ENCODE peak calls at places on chromosomes 11 and 22, in four cellular contexts. L is upper lobe of right lung, I is dorsolateral prefrontal cortex, R is endothelial cell. E is an unnamed sample.

GRCh38 chr11:115054541-115055538 is 376.5 kb downstream of the NXPE2 start:
- DNase-seq in L (no peak), I (peak), R (no peak), E (no peak)

GRCh38 chr11:100403817-100404216 is 283.3 kb upstream of the ARHGAP42 start:
- DNase-seq in L (no peak), I (no peak), R (no peak), E (no peak)

GRCh38 chr11:61418136-61418535 is 11.6 kb downstream of the CPSF7 start:
- DNase-seq in L (no peak), I (no peak), R (no peak), E (no peak)

GRCh38 chr11:134606251-134606650 is 194.2 kb upstream of the B3GAT1 start:
- DNase-seq in L (no peak), I (no peak), R (no peak), E (no peak)

GRCh38 chr11:69066122-69067112 is 17.7 kb downstream of the TPCN2 start:
- DNase-seq in L (no peak), I (no peak), R (no peak), E (no peak)

GRCh38 chr11:45646275-45646970 is 19.0 kb downstream of the CHST1 start:
- DNase-seq in L (no peak), I (no peak), R (no peak), E (no peak)

GRCh38 chr11:80638296-80638695 is 1197.5 kb upstream of the TENM4 start:
- DNase-seq in L (no peak), I (no peak), R (no peak), E (no peak)

GRCh38 chr11:17389957-17390649 is 1.6 kb upstream of the KCNJ11 start:
- DNase-seq in L (no peak), I (peak), R (no peak), E (no peak)

GRCh38 chr22:45703758-45704157 is 32.1 kb downstream of the ATXN10 start:
- DNase-seq in L (no peak), I (no peak), R (no peak), E (no peak)

GRCh38 chr22:26545827-26546226 is 33.6 kb upstream of the TFIP11 start:
- DNase-seq in L (no peak), I (no peak), R (no peak), E (no peak)

GRCh38 chr11:131899954-131900580 is 529.7 kb downstream of the NTM start:
- DNase-seq in L (no peak), I (no peak), R (no peak), E (no peak)

GRCh38 chr22:17239156-17239701 is 20.0 kb upstream of the ADA2 start:
- DNase-seq in L (no peak), I (no peak), R (no peak), E (no peak)

GRCh38 chr11:65150513-65151271 is 16.4 kb upstream of the SYVN1 start:
- DNase-seq in L (peak), I (peak), R (no peak), E (no peak)

GRCh38 chr22:22988785-22989184 is 81.5 kb upstream of the GNAZ start:
- DNase-seq in L (no peak), I (no peak), R (no peak), E (no peak)

GRCh38 chr11:16897460-16898061 is 116.7 kb downstream of the PLEKHA7 start:
- DNase-seq in L (no peak), I (no peak), R (no peak), E (no peak)

GRCh38 chr11:59862252-59862651 is 4.0 kb downstream of the TCN1 start:
- DNase-seq in L (no peak), I (no peak), R (no peak), E (no peak)

GRCh38 chr11:116605543-116605942 is 167.2 kb downstream of the BUD13 start:
- DNase-seq in L (no peak), I (no peak), R (peak), E (peak)

GRCh38 chr11:36467913-36468312 is 42.2 kb downstream of the TRAF6 start:
- DNase-seq in L (no peak), I (no peak), R (no peak), E (no peak)

GRCh38 chr22:19085233-19086043 is 36.8 kb downstream of the DGCR2 start:
- DNase-seq in L (peak), I (no peak), R (peak), E (peak)

GRCh38 chr11:118892515-118892914 is 8.8 kb downstream of the CXCR5 start:
- DNase-seq in L (no peak), I (no peak), R (no peak), E (no peak)

GRCh38 chr22:40922484-40923303 is 28.5 kb upstream of the RBX1 start:
- DNase-seq in L (no peak), I (no peak), R (peak), E (peak)

GRCh38 chr22:37549704-37550059 is 10.6 kb upstream of the CDC42EP1 start:
- DNase-seq in L (peak), I (no peak), R (no peak), E (no peak)

GRCh38 chr22:33000342-33001280 is 57.6 kb downstream of the SYN3 start:
- DNase-seq in L (peak), I (peak), R (peak), E (peak)

GRCh38 chr11:129427376-129427775 is 51.7 kb downstream of the BARX2 start:
- DNase-seq in L (no peak), I (no peak), R (no peak), E (no peak)

GRCh38 chr22:38970548-38970947 is 11.6 kb upstream of the APOBEC3B start:
- DNase-seq in L (no peak), I (no peak), R (no peak), E (no peak)

GRCh38 chr22:28600546-28601143 is 79.0 kb downstream of the TTC28 start:
- DNase-seq in L (no peak), I (no peak), R (no peak), E (no peak)

GRCh38 chr11:117792992-117793391 is 4.0 kb downstream of the DSCAML1 start:
- DNase-seq in L (no peak), I (no peak), R (no peak), E (no peak)

GRCh38 chr11:68266121-68266891 is 5.5 kb downstream of the C11orf24 start:
- DNase-seq in L (no peak), I (no peak), R (no peak), E (no peak)

GRCh38 chr22:47192651-47193437 is 430.4 kb downstream of the TBC1D22A start:
- DNase-seq in L (peak), I (no peak), R (no peak), E (no peak)

GRCh38 chr22:37538590-37539357 is 19.6 kb upstream of the CARD10 start:
- DNase-seq in L (peak), I (peak), R (peak), E (peak)

GRCh38 chr11:68643576-68643975 is 40.8 kb upstream of the GAL start:
- DNase-seq in L (no peak), I (no peak), R (no peak), E (no peak)

GRCh38 chr11:100563541-100564280 is 123.4 kb upstream of the ARHGAP42 start:
- DNase-seq in L (no peak), I (no peak), R (no peak), E (no peak)

GRCh38 chr11:124776865-124777645 is 15.0 kb upstream of the ESAM start:
- DNase-seq in L (no peak), I (no peak), R (no peak), E (no peak)

GRCh38 chr11:62854825-62855570 is 15.6 kb upstream of the WDR74 start:
- DNase-seq in L (no peak), I (no peak), R (no peak), E (no peak)

GRCh38 chr11:27058456-27058855 is 17.8 kb downstream of the BBOX1 start:
- DNase-seq in L (no peak), I (no peak), R (no peak), E (no peak)

GRCh38 chr11:13384837-13385417 is 78.1 kb downstream of the BTBD10 start:
- DNase-seq in L (no peak), I (no peak), R (peak), E (peak)
- TF ChIP-seq CTCF in L (peak), I (peak), R (peak), E (peak)

DNA sequence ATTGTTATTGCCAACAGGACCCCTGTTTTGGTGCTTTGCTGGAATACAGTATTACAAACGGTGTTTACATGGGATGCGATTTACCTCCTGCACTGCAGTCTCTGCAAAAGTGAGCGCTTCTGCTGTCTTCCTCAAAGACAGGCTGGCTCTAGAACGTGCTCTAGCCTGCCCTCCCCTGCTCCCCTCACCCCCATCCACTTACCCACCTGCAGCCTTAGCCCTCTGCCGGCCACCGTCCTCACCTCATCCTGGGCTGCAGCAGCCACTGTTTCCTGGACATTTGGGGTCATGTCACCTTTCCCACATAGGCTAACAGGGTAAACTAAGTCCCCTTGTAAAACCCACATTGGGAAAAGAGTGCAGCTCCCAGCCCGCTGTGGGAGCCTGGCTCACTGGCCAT is 9.6 kb upstream of the PANX2 start:
- DNase-seq in L (no peak), I (no peak), R (no peak), E (no peak)
- TF ChIP-seq CTCF in L (no peak), I (no peak), R (no peak), E (no peak)

DNA sequence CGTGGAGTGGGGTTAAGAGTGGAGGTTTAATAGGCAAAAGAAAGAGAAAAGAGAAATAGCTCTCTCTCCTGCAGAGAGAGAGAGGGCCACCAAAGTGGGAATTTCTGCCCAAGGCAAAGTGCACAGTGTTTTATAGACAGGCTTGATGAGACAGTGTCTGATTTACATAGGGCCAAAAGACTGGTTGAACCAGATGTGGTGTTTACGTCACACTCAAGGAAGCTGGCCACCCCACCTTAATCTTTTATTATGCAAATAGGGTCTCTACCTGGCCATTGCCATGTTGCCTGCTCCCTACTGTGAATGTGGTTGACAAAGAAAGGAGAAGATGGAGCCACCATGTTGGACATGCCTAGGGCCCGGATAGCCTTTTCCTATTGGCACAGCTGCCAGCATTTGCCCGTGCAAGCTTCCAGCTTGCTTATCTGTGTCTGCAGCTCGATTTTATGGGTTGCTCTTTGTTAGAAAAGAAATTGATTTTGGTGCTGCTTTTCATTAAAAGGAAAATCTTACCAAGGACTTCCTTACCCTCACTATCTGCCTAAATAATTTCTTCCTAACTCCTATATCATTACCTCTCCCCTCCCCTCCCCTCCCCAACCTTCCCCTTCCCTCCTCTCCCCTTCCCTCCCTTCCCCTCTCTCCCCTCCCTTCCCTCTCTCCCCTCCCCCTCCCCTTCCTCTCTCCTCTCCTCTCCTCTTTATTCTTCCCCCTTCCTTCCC is 436.0 kb downstream of the NELL1 start:
- DNase-seq in L (no peak), I (no peak), R (no peak), E (no peak)
- TF ChIP-seq CTCF in L (no peak), I (no peak), R (no peak), E (no peak)

GRCh38 chr22:20182378-20182777 is 31.5 kb upstream of the CCDC188 start:
- DNase-seq in L (no peak), I (no peak), R (no peak), E (no peak)

GRCh38 chr22:20180245-20180630 is 29.4 kb upstream of the CCDC188 start:
- DNase-seq in L (no peak), I (no peak), R (peak), E (no peak)

GRCh38 chr22:20179455-20180244 is 28.8 kb upstream of the CCDC188 start:
- DNase-seq in L (no peak), I (no peak), R (no peak), E (no peak)

GRCh38 chr22:20180640-20181039 is 29.8 kb upstream of the CCDC188 start:
- DNase-seq in L (no peak), I (no peak), R (no peak), E (no peak)

GRCh38 chr22:20181194-20181931 is 30.5 kb upstream of the CCDC188 start:
- DNase-seq in L (no peak), I (no peak), R (no peak), E (no peak)
- TF ChIP-seq CTCF in L (no peak), I (no peak), R (no peak), E (no peak)

GRCh38 chr11:66864924-66865697 is 8.2 kb downstream of the LRFN4 start:
- DNase-seq in L (no peak), I (peak), R (no peak), E (no peak)
- TF ChIP-seq CTCF in L (no peak), I (no peak), R (no peak), E (no peak)